ENCODE peak calls at places on chromosome 17, in ten cellular contexts. One of them, this sample, is unnamed.

GRCh38 chr17:9239260-9239820 is 218.0 kb downstream of the NTN1 start:
- DNase-seq in choroid plexus epithelial cell: no peak
- DNase-seq in AG04449: no peak
- DNase-seq in NCI-H1092 treated with DMSO at 0.1 percent for 48 hours: no peak
- DNase-seq in nucleus accumbens: no peak
- DNase-seq in effector memory CD8-positive, alpha-beta T cell: no peak
- DNase-seq in naive thymus-derived CD8-positive, alpha-beta T cell: no peak
- DNase-seq in RKO: no peak
- DNase-seq in fibroblast of mammary gland: no peak
- DNase-seq in H9: peak; percentile 74
- DNase-seq in this sample: no peak

GRCh38 chr17:49595328-49595727 is 19.7 kb downstream of the NXPH3 start:
- DNase-seq in choroid plexus epithelial cell: no peak
- DNase-seq in H9: no peak
- DNase-seq in RKO: no peak
- DNase-seq in NCI-H1092 treated with DMSO at 0.1 percent for 48 hours: no peak
- DNase-seq in naive thymus-derived CD8-positive, alpha-beta T cell: no peak
- DNase-seq in AG04449: no peak
- DNase-seq in effector memory CD8-positive, alpha-beta T cell: no peak
- DNase-seq in fibroblast of mammary gland: no peak
- DNase-seq in nucleus accumbens: no peak
- DNase-seq in this sample: no peak

GRCh38 chr17:76968707-76969597 is 100.7 kb downstream of the MGAT5B start:
- DNase-seq in effector memory CD8-positive, alpha-beta T cell: peak; percentile 32
- DNase-seq in nucleus accumbens: no peak
- DNase-seq in AG04449: no peak
- DNase-seq in NCI-H1092 treated with DMSO at 0.1 percent for 48 hours: peak; percentile 93
- DNase-seq in naive thymus-derived CD8-positive, alpha-beta T cell: peak; percentile 36
- DNase-seq in RKO: no peak
- DNase-seq in fibroblast of mammary gland: no peak
- DNase-seq in H9: peak; percentile 100
- DNase-seq in choroid plexus epithelial cell: peak; percentile 25
- DNase-seq in this sample: peak; percentile 86

GRCh38 chr17:28346199-28346580 is 10.6 kb downstream of the TNFAIP1 start:
- DNase-seq in fibroblast of mammary gland: no peak
- DNase-seq in choroid plexus epithelial cell: peak; percentile 67
- DNase-seq in H9: no peak
- DNase-seq in naive thymus-derived CD8-positive, alpha-beta T cell: no peak
- DNase-seq in AG04449: no peak
- DNase-seq in RKO: no peak
- DNase-seq in effector memory CD8-positive, alpha-beta T cell: no peak
- DNase-seq in NCI-H1092 treated with DMSO at 0.1 percent for 48 hours: no peak
- DNase-seq in nucleus accumbens: no peak
- DNase-seq in this sample: no peak

GRCh38 chr17:40242774-40243173 is 23.7 kb downstream of the WIPF2 start:
- DNase-seq in effector memory CD8-positive, alpha-beta T cell: no peak
- DNase-seq in RKO: no peak
- DNase-seq in AG04449: no peak
- DNase-seq in nucleus accumbens: no peak
- DNase-seq in naive thymus-derived CD8-positive, alpha-beta T cell: no peak
- DNase-seq in NCI-H1092 treated with DMSO at 0.1 percent for 48 hours: no peak
- DNase-seq in H9: no peak
- DNase-seq in choroid plexus epithelial cell: no peak
- DNase-seq in fibroblast of mammary gland: peak; percentile 36
- DNase-seq in this sample: no peak

GRCh38 chr17:43940630-43941029 is 1.6 kb downstream of the PPY start:
- DNase-seq in choroid plexus epithelial cell: peak; percentile 52
- DNase-seq in naive thymus-derived CD8-positive, alpha-beta T cell: no peak
- DNase-seq in H9: peak; percentile 86
- DNase-seq in nucleus accumbens: no peak
- DNase-seq in RKO: peak; percentile 46
- DNase-seq in effector memory CD8-positive, alpha-beta T cell: no peak
- DNase-seq in fibroblast of mammary gland: no peak
- DNase-seq in AG04449: no peak
- DNase-seq in NCI-H1092 treated with DMSO at 0.1 percent for 48 hours: peak; percentile 15
- DNase-seq in this sample: no peak

GRCh38 chr17:18963126-18964017 is 11.4 kb downstream of the SLC5A10 start:
- DNase-seq in effector memory CD8-positive, alpha-beta T cell: no peak
- DNase-seq in nucleus accumbens: no peak
- DNase-seq in RKO: peak; percentile 32
- DNase-seq in naive thymus-derived CD8-positive, alpha-beta T cell: no peak
- DNase-seq in H9: no peak
- DNase-seq in choroid plexus epithelial cell: no peak
- DNase-seq in AG04449: no peak
- DNase-seq in fibroblast of mammary gland: peak; percentile 36
- DNase-seq in NCI-H1092 treated with DMSO at 0.1 percent for 48 hours: no peak
- DNase-seq in this sample: no peak

GRCh38 chr17:80491478-80492342 is 15.3 kb upstream of the NPTX1 start:
- DNase-seq in effector memory CD8-positive, alpha-beta T cell: no peak
- DNase-seq in RKO: no peak
- DNase-seq in NCI-H1092 treated with DMSO at 0.1 percent for 48 hours: no peak
- DNase-seq in AG04449: no peak
- DNase-seq in fibroblast of mammary gland: no peak
- DNase-seq in choroid plexus epithelial cell: no peak
- DNase-seq in nucleus accumbens: no peak
- DNase-seq in H9: peak; percentile 77
- DNase-seq in naive thymus-derived CD8-positive, alpha-beta T cell: no peak
- DNase-seq in this sample: peak; percentile 10

GRCh38 chr17:76709077-76709950 is 1.5 kb downstream of the MXRA7 start:
- DNase-seq in naive thymus-derived CD8-positive, alpha-beta T cell: no peak
- DNase-seq in effector memory CD8-positive, alpha-beta T cell: no peak
- DNase-seq in fibroblast of mammary gland: peak; percentile 98
- DNase-seq in nucleus accumbens: no peak
- DNase-seq in choroid plexus epithelial cell: peak; percentile 95
- DNase-seq in H9: peak; percentile 65
- DNase-seq in AG04449: peak; percentile 98
- DNase-seq in NCI-H1092 treated with DMSO at 0.1 percent for 48 hours: no peak
- DNase-seq in RKO: peak; percentile 96
- DNase-seq in this sample: no peak

This sample was measured in NCI-H2227 treated with DMSO at 0.1 percent for 48 hours.